ENCODE peak calls at places on chromosomes 7 and 10, in five cellular contexts. Y, D, B, K and L are unnamed samples.

GRCh38 chr7:47371733-47372368 is 210.1 kb downstream of the TNS3 start:
- DNase-seq in Y (peak), D (no peak), B (peak), K (peak), L (no peak)

GRCh38 chr7:144713850-144714249 is 122.0 kb downstream of the TPK1 start:
- DNase-seq in Y (no peak), D (no peak), B (no peak), K (no peak), L (no peak)

GRCh38 chr10:1152386-1153252 is 96.4 kb downstream of the WDR37 start:
- DNase-seq in Y (no peak), D (no peak), B (no peak), K (no peak), L (no peak)

GRCh38 chr10:77666821-77667220 is 29.2 kb upstream of the KCNMA1 start:
- DNase-seq in Y (no peak), D (no peak), B (no peak), K (no peak), L (no peak)

GRCh38 chr7:102426268-102427031 is 6.9 kb upstream of the ORAI2 start:
- DNase-seq in Y (no peak), D (peak), B (no peak), K (no peak), L (no peak)

GRCh38 chr10:113326160-113327111 is 226.4 kb upstream of the HABP2 start:
- DNase-seq in Y (peak), D (peak), B (peak), K (peak), L (peak)

GRCh38 chr7:151012921-151013347 is 11.4 kb downstream of the ATG9B start:
- DNase-seq in Y (peak), D (no peak), B (peak), K (no peak), L (peak)

GRCh38 chr7:39712746-39713145 is 89.4 kb downstream of the RALA start:
- DNase-seq in Y (no peak), D (no peak), B (no peak), K (peak), L (no peak)

GRCh38 chr10:126157127-126157526 is 231.2 kb downstream of the ADAM12 start:
- DNase-seq in Y (no peak), D (no peak), B (no peak), K (no peak), L (no peak)

GRCh38 chr10:87776328-87776727 is 41.7 kb downstream of the ATAD1 start:
- DNase-seq in Y (no peak), D (no peak), B (no peak), K (no peak), L (no peak)

GRCh38 chr7:116138202-116138801 is 72.0 kb upstream of the TES start:
- DNase-seq in Y (peak), D (no peak), B (peak), K (peak), L (peak)

GRCh38 chr10:78420946-78421732 is 387.5 kb downstream of the RPS24 start:
- DNase-seq in Y (no peak), D (no peak), B (no peak), K (no peak), L (no peak)

GRCh38 chr7:43572516-43573049 is 10.3 kb upstream of the STK17A start:
- DNase-seq in Y (peak), D (no peak), B (peak), K (peak), L (peak)

GRCh38 chr7:44400033-44400511 is 74.7 kb upstream of the CAMK2B start:
- DNase-seq in Y (no peak), D (no peak), B (no peak), K (no peak), L (no peak)

GRCh38 chr7:156585025-156585648 is 55.4 kb upstream of the RNF32 start:
- DNase-seq in Y (no peak), D (no peak), B (no peak), K (no peak), L (no peak)

GRCh38 chr7:156589808-156590207 is 50.8 kb upstream of the RNF32 start:
- DNase-seq in Y (no peak), D (no peak), B (no peak), K (no peak), L (no peak)

GRCh38 chr7:156590212-156590611 is 50.4 kb upstream of the RNF32 start:
- DNase-seq in Y (no peak), D (no peak), B (no peak), K (no peak), L (no peak)

GRCh38 chr7:156582591-156583123 is 57.9 kb upstream of the RNF32 start:
- DNase-seq in Y (no peak), D (no peak), B (no peak), K (no peak), L (peak)

DNA sequence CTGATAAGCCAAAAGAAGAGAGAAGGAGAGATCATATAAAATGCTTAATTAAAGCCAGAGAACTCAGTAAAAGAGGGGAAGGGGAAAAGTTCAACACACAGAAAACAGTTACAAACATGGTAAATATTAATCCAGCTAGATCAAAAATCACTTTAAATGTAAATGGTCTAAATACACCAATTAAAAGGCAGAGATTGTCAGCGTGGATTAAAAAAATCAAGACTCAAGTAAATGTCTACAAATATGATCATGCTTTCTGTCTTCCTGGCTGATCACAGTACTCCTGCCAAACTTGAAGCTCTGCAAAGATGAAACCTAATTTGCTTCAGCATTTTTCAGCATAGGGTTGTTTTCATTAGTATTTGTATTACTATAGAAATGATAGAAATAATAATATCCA is 54.6 kb upstream of the RNF32 start:
- DNase-seq in Y (no peak), D (no peak), B (no peak), K (no peak), L (no peak)
- TF ChIP-seq MAX in Y (no peak), D (no peak), B (no peak), K (no peak), L (no peak)

GRCh38 chr10:25174461-25175230 is at the start of gene GPR158:
- DNase-seq in Y (peak), D (no peak), B (peak), K (peak), L (peak)

GRCh38 chr10:25175527-25176420 is 973 bp downstream of the GPR158 start:
- DNase-seq in Y (no peak), D (no peak), B (no peak), K (no peak), L (no peak)

GRCh38 chr10:25176421-25176968 is 1.7 kb downstream of the GPR158 start:
- DNase-seq in Y (no peak), D (no peak), B (no peak), K (no peak), L (no peak)

GRCh38 chr10:25169740-25170139 is 5.1 kb upstream of the GPR158 start:
- DNase-seq in Y (no peak), D (no peak), B (no peak), K (no peak), L (no peak)

DNA sequence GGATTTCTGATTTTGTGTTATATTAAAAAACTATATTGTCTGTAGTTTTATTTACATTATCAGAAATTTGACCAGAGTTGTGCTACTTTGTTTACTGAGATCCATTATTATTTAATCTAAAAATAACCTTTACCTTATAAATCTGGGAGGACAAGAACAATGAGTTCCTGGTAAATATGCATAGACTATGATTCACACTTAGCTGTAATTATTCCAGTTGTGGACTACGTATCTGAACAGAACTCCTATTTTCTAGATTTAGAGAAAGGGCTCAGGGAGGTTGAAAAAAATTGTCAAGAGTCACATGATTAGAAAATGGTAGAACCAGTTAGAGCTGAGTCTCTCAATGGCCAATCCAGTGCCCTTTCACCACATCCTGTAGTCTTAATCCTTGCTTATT is 4.2 kb upstream of the GPR158 start:
- DNase-seq in Y (no peak), D (no peak), B (no peak), K (no peak), L (no peak)
- TF ChIP-seq CTCF in Y (no peak), D (no peak), B (no peak), K (no peak), L (no peak)

DNA sequence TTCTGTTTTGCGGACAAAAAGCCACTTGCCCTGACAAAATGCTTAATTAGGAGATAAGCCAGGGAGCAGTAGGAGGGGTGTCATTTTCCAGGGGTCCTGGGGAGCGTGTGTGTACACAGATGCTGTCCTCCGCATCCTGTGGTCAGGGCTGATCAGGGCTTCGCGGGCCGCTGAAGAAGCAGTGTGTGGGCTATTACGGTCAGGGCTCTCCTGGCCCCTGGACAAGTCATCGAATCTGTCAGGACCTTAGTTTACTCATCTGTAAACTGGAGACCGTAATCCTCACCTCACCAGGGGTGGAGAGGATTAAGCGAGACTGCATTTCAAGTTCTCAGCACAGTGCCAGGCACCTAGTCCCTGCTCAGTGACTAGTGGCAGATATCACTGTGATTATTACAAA is 26.0 kb upstream of the MXI1 start:
- DNase-seq in Y (no peak), D (no peak), B (no peak), K (no peak), L (no peak)
- TF ChIP-seq MYC in Y (no peak), D (no peak), B (no peak), K (no peak), L (no peak)

GRCh38 chr10:124732931-124733536 is 11.1 kb downstream of the FAM53B start:
- DNase-seq in Y (no peak), D (peak), B (no peak), K (no peak), L (no peak)
- TF ChIP-seq MAX in Y (no peak), D (no peak), B (no peak), K (no peak), L (no peak)

DNA sequence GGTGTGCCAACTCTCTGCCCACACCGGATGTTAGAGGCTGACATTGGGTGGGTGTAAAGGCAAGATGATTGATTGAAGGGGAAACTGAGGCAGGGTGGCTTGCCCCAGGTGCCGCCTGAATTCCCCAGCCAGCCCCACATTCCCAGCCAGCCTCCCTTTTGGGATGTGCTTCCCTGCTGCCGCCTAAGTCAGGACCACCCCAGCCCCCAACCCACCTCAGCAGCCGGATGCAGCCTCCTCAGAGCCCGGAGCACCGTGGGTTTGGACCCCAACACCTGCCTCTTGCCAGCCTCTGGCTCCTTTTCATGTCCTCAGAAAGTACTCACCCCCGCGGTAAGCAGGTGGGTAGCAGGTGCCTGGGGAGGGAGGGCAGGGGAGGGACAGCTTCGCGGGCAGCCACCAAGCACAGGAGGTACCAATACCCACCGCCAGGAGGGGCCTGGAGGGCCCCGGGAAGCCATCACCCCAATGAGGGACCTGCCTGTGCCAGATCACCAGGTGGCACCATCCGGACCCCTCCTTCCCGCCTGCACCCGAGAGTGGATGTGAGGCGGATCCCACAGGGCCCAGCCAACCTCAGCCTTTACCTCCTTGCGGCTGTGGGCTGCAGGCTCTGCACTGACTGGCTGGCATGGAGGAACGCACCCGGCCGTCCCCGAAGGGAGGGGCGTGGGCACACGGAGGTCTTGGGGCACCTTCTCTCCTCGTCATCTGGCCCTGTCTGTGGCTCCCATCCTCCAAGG is 60.5 kb downstream of the PWWP2B start:
- DNase-seq in Y (peak), D (no peak), B (peak), K (no peak), L (peak)
- TF ChIP-seq CTCF in Y (peak), D (peak), B (no peak), K (no peak), L (peak)

DNA sequence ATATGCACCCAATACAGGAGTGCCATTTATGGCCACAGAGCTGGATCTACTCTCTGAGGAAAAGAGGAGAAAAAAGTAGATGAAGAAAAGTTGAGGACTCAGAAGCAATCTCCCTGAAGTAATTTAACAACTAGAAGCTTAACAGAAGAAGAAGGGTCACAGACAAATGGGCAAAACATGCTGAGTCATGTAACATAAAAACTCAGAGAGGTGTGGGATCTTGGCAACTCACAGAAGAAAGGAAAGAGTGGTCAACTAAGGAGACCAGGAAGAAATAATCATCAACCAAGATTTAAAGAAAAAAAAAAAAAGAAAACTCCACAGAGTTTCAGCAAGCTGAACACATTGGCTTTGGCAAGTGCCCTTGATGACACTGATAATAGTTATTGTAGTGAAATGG is 51.8 kb upstream of the BET1 start:
- DNase-seq in Y (no peak), D (no peak), B (no peak), K (no peak), L (no peak)
- TF ChIP-seq MYC in Y (no peak), D (no peak), B (no peak), K (no peak), L (no peak)